ENCODE peak calls at places on chromosomes 13 and 19, in seven cellular contexts. One of them, this sample, is unnamed.

GRCh38 chr13:20230913-20231838 is 943 bp downstream of the GJB6 start:
- DNase-seq in SW480: no peak
- DNase-seq in glutamatergic neuron: no peak
- DNase-seq in NCI-H774: no peak
- DNase-seq in MV-4-11: no peak
- DNase-seq in ACHN: no peak
- DNase-seq in neural crest cell: no peak
- DNase-seq in this sample: no peak

GRCh38 chr13:51230473-51231105 is 8.4 kb downstream of the FAM124A start:
- DNase-seq in SW480: no peak
- DNase-seq in glutamatergic neuron: no peak
- DNase-seq in NCI-H774: no peak
- DNase-seq in MV-4-11: peak
- DNase-seq in ACHN: no peak
- DNase-seq in neural crest cell: no peak
- DNase-seq in this sample: no peak

GRCh38 chr13:53301449-53301848 is 272.8 kb downstream of the OLFM4 start:
- DNase-seq in SW480: no peak
- DNase-seq in glutamatergic neuron: no peak
- DNase-seq in NCI-H774: no peak
- DNase-seq in MV-4-11: no peak
- DNase-seq in ACHN: no peak
- DNase-seq in neural crest cell: no peak
- DNase-seq in this sample: no peak

GRCh38 chr19:18713550-18714117 is 30.2 kb downstream of the CRTC1 start:
- DNase-seq in SW480: no peak
- DNase-seq in glutamatergic neuron: no peak
- DNase-seq in NCI-H774: no peak
- DNase-seq in MV-4-11: no peak
- DNase-seq in ACHN: no peak
- DNase-seq in neural crest cell: no peak
- DNase-seq in this sample: no peak

GRCh38 chr13:79480954-79481684 is at the start of gene NDFIP2:
- DNase-seq in SW480: peak
- DNase-seq in glutamatergic neuron: peak
- DNase-seq in NCI-H774: peak
- DNase-seq in MV-4-11: peak
- DNase-seq in ACHN: peak
- DNase-seq in neural crest cell: peak
- DNase-seq in this sample: peak

GRCh38 chr19:56934438-56935090 is 94.0 kb upstream of the PEG3 start:
- DNase-seq in SW480: no peak
- DNase-seq in glutamatergic neuron: no peak
- DNase-seq in NCI-H774: no peak
- DNase-seq in MV-4-11: peak
- DNase-seq in ACHN: no peak
- DNase-seq in neural crest cell: no peak
- DNase-seq in this sample: no peak

GRCh38 chr19:1295169-1296012 is 9.7 kb downstream of the EFNA2 start:
- DNase-seq in SW480: no peak
- DNase-seq in glutamatergic neuron: peak
- DNase-seq in NCI-H774: no peak
- DNase-seq in MV-4-11: no peak
- DNase-seq in ACHN: no peak
- DNase-seq in neural crest cell: no peak
- DNase-seq in this sample: peak

GRCh38 chr19:50516456-50516855 is 2.7 kb upstream of the ASPDH start:
- DNase-seq in SW480: no peak
- DNase-seq in glutamatergic neuron: no peak
- DNase-seq in NCI-H774: no peak
- DNase-seq in MV-4-11: no peak
- DNase-seq in ACHN: no peak
- DNase-seq in neural crest cell: no peak
- DNase-seq in this sample: no peak

GRCh38 chr13:34257980-34258379 is 440.0 kb downstream of the RFC3 start:
- DNase-seq in SW480: no peak
- DNase-seq in glutamatergic neuron: no peak
- DNase-seq in NCI-H774: no peak
- DNase-seq in MV-4-11: peak
- DNase-seq in ACHN: no peak
- DNase-seq in neural crest cell: no peak
- DNase-seq in this sample: no peak

GRCh38 chr19:15640904-15641597 is 354 bp downstream of the CYP4F3 start:
- DNase-seq in SW480: peak
- DNase-seq in glutamatergic neuron: no peak
- DNase-seq in NCI-H774: no peak
- DNase-seq in MV-4-11: no peak
- DNase-seq in ACHN: no peak
- DNase-seq in neural crest cell: no peak
- DNase-seq in this sample: no peak

GRCh38 chr13:86002921-86003488 is 203.8 kb upstream of the SLITRK6 start:
- DNase-seq in SW480: no peak
- DNase-seq in glutamatergic neuron: no peak
- DNase-seq in NCI-H774: peak
- DNase-seq in MV-4-11: no peak
- DNase-seq in ACHN: no peak
- DNase-seq in neural crest cell: peak
- DNase-seq in this sample: peak

GRCh38 chr13:46496086-46496485 is 56.9 kb upstream of the LRCH1 start:
- DNase-seq in SW480: no peak
- DNase-seq in glutamatergic neuron: no peak
- DNase-seq in NCI-H774: no peak
- DNase-seq in MV-4-11: no peak
- DNase-seq in ACHN: no peak
- DNase-seq in neural crest cell: no peak
- DNase-seq in this sample: no peak

GRCh38 chr19:52638601-52639000 is 446 bp upstream of the ZNF83 start:
- DNase-seq in SW480: peak
- DNase-seq in glutamatergic neuron: peak
- DNase-seq in NCI-H774: peak
- DNase-seq in MV-4-11: peak
- DNase-seq in ACHN: no peak
- DNase-seq in neural crest cell: no peak
- DNase-seq in this sample: peak

GRCh38 chr13:99208845-99209527 is 8.3 kb downstream of the UBAC2 start:
- DNase-seq in SW480: no peak
- DNase-seq in glutamatergic neuron: no peak
- DNase-seq in NCI-H774: no peak
- DNase-seq in MV-4-11: no peak
- DNase-seq in ACHN: no peak
- DNase-seq in neural crest cell: no peak
- DNase-seq in this sample: no peak

GRCh38 chr19:40815223-40815622 is 16.2 kb downstream of the EGLN2 start:
- DNase-seq in SW480: no peak
- DNase-seq in glutamatergic neuron: no peak
- DNase-seq in NCI-H774: no peak
- DNase-seq in MV-4-11: no peak
- DNase-seq in ACHN: no peak
- DNase-seq in neural crest cell: no peak
- DNase-seq in this sample: no peak

GRCh38 chr19:18385675-18386542 is at the start of gene GDF15:
- DNase-seq in SW480: peak
- DNase-seq in glutamatergic neuron: peak
- DNase-seq in NCI-H774: no peak
- DNase-seq in MV-4-11: no peak
- DNase-seq in ACHN: peak
- DNase-seq in neural crest cell: peak
- DNase-seq in this sample: peak

GRCh38 chr13:79382545-79383275 is 23.3 kb downstream of the RBM26 start:
- DNase-seq in SW480: no peak
- DNase-seq in glutamatergic neuron: no peak
- DNase-seq in NCI-H774: no peak
- DNase-seq in MV-4-11: peak
- DNase-seq in ACHN: no peak
- DNase-seq in neural crest cell: no peak
- DNase-seq in this sample: no peak

GRCh38 chr13:27969073-27969865 is at the start of gene CDX2:
- DNase-seq in SW480: peak
- DNase-seq in glutamatergic neuron: peak
- DNase-seq in NCI-H774: peak
- DNase-seq in MV-4-11: no peak
- DNase-seq in ACHN: no peak
- DNase-seq in neural crest cell: no peak
- DNase-seq in this sample: peak

GRCh38 chr19:34573226-34573864 is 91.8 kb downstream of the WTIP start:
- DNase-seq in SW480: no peak
- DNase-seq in glutamatergic neuron: no peak
- DNase-seq in NCI-H774: no peak
- DNase-seq in MV-4-11: no peak
- DNase-seq in ACHN: no peak
- DNase-seq in neural crest cell: no peak
- DNase-seq in this sample: no peak

GRCh38 chr13:63190219-63190618 is 1774.6 kb upstream of the PCDH20 start:
- DNase-seq in SW480: no peak
- DNase-seq in glutamatergic neuron: no peak
- DNase-seq in NCI-H774: no peak
- DNase-seq in MV-4-11: no peak
- DNase-seq in ACHN: peak
- DNase-seq in neural crest cell: no peak
- DNase-seq in this sample: no peak

GRCh38 chr13:21675095-21676007 is 4.5 kb downstream of the FGF9 start:
- DNase-seq in SW480: peak
- DNase-seq in glutamatergic neuron: peak
- DNase-seq in NCI-H774: peak
- DNase-seq in MV-4-11: no peak
- DNase-seq in ACHN: no peak
- DNase-seq in neural crest cell: peak
- DNase-seq in this sample: peak

GRCh38 chr13:103852036-103852435 is 785.8 kb upstream of the SLC10A2 start:
- DNase-seq in SW480: no peak
- DNase-seq in glutamatergic neuron: peak
- DNase-seq in NCI-H774: no peak
- DNase-seq in MV-4-11: no peak
- DNase-seq in ACHN: no peak
- DNase-seq in neural crest cell: no peak
- DNase-seq in this sample: no peak

GRCh38 chr13:22047082-22047784 is 376.4 kb downstream of the FGF9 start:
- DNase-seq in SW480: peak
- DNase-seq in glutamatergic neuron: no peak
- DNase-seq in NCI-H774: no peak
- DNase-seq in MV-4-11: no peak
- DNase-seq in ACHN: no peak
- DNase-seq in neural crest cell: no peak
- DNase-seq in this sample: no peak

GRCh38 chr19:17234911-17235617 is 9.0 kb downstream of the OCEL1 start:
- DNase-seq in SW480: peak
- DNase-seq in glutamatergic neuron: no peak
- DNase-seq in NCI-H774: peak
- DNase-seq in MV-4-11: peak
- DNase-seq in ACHN: peak
- DNase-seq in neural crest cell: peak
- DNase-seq in this sample: peak

GRCh38 chr13:49218493-49219051 is 1.6 kb upstream of the MLNR start:
- DNase-seq in SW480: no peak
- DNase-seq in glutamatergic neuron: peak
- DNase-seq in NCI-H774: no peak
- DNase-seq in MV-4-11: no peak
- DNase-seq in ACHN: no peak
- DNase-seq in neural crest cell: no peak
- DNase-seq in this sample: peak

GRCh38 chr13:30618186-30618937 is 642 bp downstream of the USPL1 start:
- DNase-seq in SW480: no peak
- DNase-seq in glutamatergic neuron: peak
- DNase-seq in NCI-H774: no peak
- DNase-seq in MV-4-11: peak
- DNase-seq in ACHN: peak
- DNase-seq in neural crest cell: no peak
- DNase-seq in this sample: peak

GRCh38 chr19:879711-880438 is 13.1 kb downstream of the MED16 start:
- DNase-seq in SW480: no peak
- DNase-seq in glutamatergic neuron: no peak
- DNase-seq in NCI-H774: no peak
- DNase-seq in MV-4-11: no peak
- DNase-seq in ACHN: no peak
- DNase-seq in neural crest cell: no peak
- DNase-seq in this sample: no peak

GRCh38 chr19:3852614-3853254 is 16.1 kb downstream of the ZFR2 start:
- DNase-seq in SW480: peak
- DNase-seq in glutamatergic neuron: no peak
- DNase-seq in NCI-H774: peak
- DNase-seq in MV-4-11: peak
- DNase-seq in ACHN: peak
- DNase-seq in neural crest cell: no peak
- DNase-seq in this sample: no peak

GRCh38 chr13:43411741-43412140 is 375.0 kb downstream of the ENOX1 start:
- DNase-seq in SW480: no peak
- DNase-seq in glutamatergic neuron: no peak
- DNase-seq in NCI-H774: no peak
- DNase-seq in MV-4-11: no peak
- DNase-seq in ACHN: no peak
- DNase-seq in neural crest cell: no peak
- DNase-seq in this sample: no peak

GRCh38 chr19:3224346-3225325 is at the start of gene CELF5:
- DNase-seq in SW480: no peak
- DNase-seq in glutamatergic neuron: peak
- DNase-seq in NCI-H774: peak
- DNase-seq in MV-4-11: no peak
- DNase-seq in ACHN: peak
- DNase-seq in neural crest cell: peak
- DNase-seq in this sample: peak

GRCh38 chr13:48624016-48624415 is 29.7 kb upstream of the CYSLTR2 start:
- DNase-seq in SW480: no peak
- DNase-seq in glutamatergic neuron: no peak
- DNase-seq in NCI-H774: no peak
- DNase-seq in MV-4-11: no peak
- DNase-seq in ACHN: no peak
- DNase-seq in neural crest cell: no peak
- DNase-seq in this sample: no peak

GRCh38 chr19:51402117-51402516 is 11.7 kb upstream of the C19orf84 start:
- DNase-seq in SW480: no peak
- DNase-seq in glutamatergic neuron: no peak
- DNase-seq in NCI-H774: no peak
- DNase-seq in MV-4-11: no peak
- DNase-seq in ACHN: no peak
- DNase-seq in neural crest cell: no peak
- DNase-seq in this sample: no peak

GRCh38 chr19:54218259-54218658 is 4.5 kb downstream of the LILRB3 start:
- DNase-seq in SW480: no peak
- DNase-seq in glutamatergic neuron: no peak
- DNase-seq in NCI-H774: no peak
- DNase-seq in MV-4-11: no peak
- DNase-seq in ACHN: no peak
- DNase-seq in neural crest cell: no peak
- DNase-seq in this sample: no peak

This sample was measured in nephron progenitor cell.